ENCODE peak calls at places on chromosomes 6 and 20, in five cellular contexts. N, B, S, D and E are unnamed samples.

GRCh38 chr6:45959534-45960195 is 56.0 kb downstream of the CLIC5 start:
- DNase-seq in N (no peak), B (peak), S (no peak), D (no peak), E (no peak)

GRCh38 chr20:31494131-31494530 is 19.0 kb downstream of the REM1 start:
- DNase-seq in N (no peak), B (peak), S (no peak), D (no peak), E (no peak)

GRCh38 chr6:111478749-111479148 is 4.3 kb downstream of the REV3L start:
- DNase-seq in N (no peak), B (peak), S (no peak), D (no peak), E (peak)

GRCh38 chr6:138664740-138665139 is 108.8 kb upstream of the CCDC28A start:
- DNase-seq in N (no peak), B (no peak), S (no peak), D (no peak), E (no peak)

GRCh38 chr20:32325706-32326506 is 32.2 kb upstream of the ASXL1 start:
- DNase-seq in N (no peak), B (peak), S (no peak), D (no peak), E (no peak)

GRCh38 chr6:30006170-30007131 is 54.6 kb upstream of the POLR1H start:
- DNase-seq in N (no peak), B (no peak), S (no peak), D (peak), E (no peak)

GRCh38 chr6:15481892-15482291 is 180.9 kb downstream of the DTNBP1 start:
- DNase-seq in N (no peak), B (peak), S (no peak), D (no peak), E (peak)

GRCh38 chr6:99013145-99013544 is 65.4 kb upstream of the FBXL4 start:
- DNase-seq in N (peak), B (peak), S (peak), D (no peak), E (no peak)

GRCh38 chr20:11216451-11217314 is 542.9 kb upstream of the JAG1 start:
- DNase-seq in N (no peak), B (no peak), S (no peak), D (no peak), E (no peak)

GRCh38 chr6:144753023-144753705 is 468.0 kb downstream of the UTRN start:
- DNase-seq in N (no peak), B (no peak), S (no peak), D (no peak), E (peak)

GRCh38 chr6:150129616-150130505 is 13.0 kb upstream of the PPP1R14C start:
- DNase-seq in N (no peak), B (no peak), S (no peak), D (no peak), E (no peak)

GRCh38 chr20:45372241-45372640 is 5.9 kb downstream of the TP53TG5 start:
- DNase-seq in N (no peak), B (no peak), S (no peak), D (no peak), E (no peak)

GRCh38 chr6:116973992-116974391 is 97.0 kb downstream of the RFX6 start:
- DNase-seq in N (no peak), B (no peak), S (no peak), D (no peak), E (no peak)

GRCh38 chr20:35698298-35699126 is 640 bp downstream of the NFS1 start:
- DNase-seq in N (no peak), B (no peak), S (no peak), D (no peak), E (no peak)

DNA sequence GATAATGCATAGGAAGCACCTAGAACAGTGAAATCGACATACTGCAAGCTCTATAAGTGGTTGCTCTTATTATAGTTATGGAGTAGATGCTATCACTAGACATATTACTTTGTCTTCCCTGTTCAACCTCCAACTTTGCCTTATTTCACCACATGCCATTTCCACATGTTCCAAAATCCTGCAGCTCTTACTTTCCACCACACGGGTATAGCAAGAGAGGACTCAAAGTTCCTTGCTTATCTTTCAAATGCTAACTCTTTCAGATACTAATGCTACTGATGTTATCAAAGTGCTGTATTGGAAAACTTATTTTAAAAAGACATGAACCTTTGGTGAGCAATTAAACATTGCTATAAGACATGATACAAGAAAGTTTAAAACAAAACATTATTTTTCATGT is 1130.1 kb downstream of the HACE1 start:
- DNase-seq in N (no peak), B (no peak), S (no peak), D (no peak), E (no peak)
- TF ChIP-seq CTCF in N (no peak), B (no peak), S (no peak), D (no peak), E (no peak)

DNA sequence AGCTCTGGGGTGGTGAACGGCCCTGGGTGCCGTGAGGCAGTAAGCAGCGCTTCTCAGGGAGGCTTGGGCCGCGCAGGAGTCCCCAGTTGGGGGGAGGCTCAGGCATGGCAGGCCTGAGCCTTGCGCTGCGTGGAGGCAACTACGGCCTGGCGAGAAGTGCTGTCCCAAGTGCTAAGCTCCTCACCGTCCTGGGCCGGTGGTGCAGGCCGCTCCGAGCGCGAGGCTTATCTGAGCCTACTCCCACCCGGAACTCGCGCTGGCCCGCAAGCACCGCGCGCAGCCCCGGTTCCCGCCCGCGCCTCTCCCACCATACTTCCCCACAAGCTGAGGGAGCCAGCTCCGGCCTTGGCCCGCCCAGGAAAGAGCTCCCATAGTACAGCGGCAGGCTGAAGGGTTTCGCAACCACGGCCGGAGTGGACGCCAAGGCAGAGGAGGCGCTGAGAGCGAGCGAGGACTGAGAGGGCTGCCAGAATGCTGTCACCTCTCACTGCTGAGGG is 1.8 kb upstream of the WRNIP1 start:
- DNase-seq in N (no peak), B (no peak), S (no peak), D (no peak), E (no peak)
- H3K4me3 ChIP-seq in N (no peak), B (no peak), S (no peak), D (no peak), E (no peak)

GRCh38 chr6:155014715-155015300 is 19.7 kb downstream of the TIAM2 start:
- DNase-seq in N (no peak), B (peak), S (peak), D (peak), E (no peak)

GRCh38 chr6:155014137-155014536 is 19.0 kb downstream of the TIAM2 start:
- DNase-seq in N (no peak), B (no peak), S (no peak), D (no peak), E (no peak)

GRCh38 chr6:155011997-155012396 is 16.9 kb downstream of the TIAM2 start:
- DNase-seq in N (no peak), B (no peak), S (no peak), D (no peak), E (no peak)

DNA sequence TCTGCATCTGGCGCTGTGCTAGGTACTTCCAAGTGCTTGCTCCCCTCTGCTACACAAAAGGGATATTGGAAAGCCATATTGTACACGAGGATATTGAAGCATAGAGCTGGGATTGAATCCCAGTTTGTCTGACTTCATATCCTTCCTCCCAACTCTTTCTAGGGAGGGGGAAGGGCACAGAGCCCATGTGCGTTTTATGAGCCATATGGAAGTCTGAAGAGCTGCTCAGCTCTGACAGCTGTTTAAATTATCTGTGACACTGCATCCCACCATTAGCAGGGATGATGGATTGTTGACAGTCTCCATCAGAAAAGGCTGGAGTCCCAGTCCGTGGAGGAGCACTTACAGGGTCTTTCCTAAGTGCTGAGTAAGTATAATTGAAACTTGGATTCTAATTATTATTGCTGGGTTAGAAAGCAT is 18.4 kb downstream of the TIAM2 start:
- DNase-seq in N (no peak), B (no peak), S (no peak), D (peak), E (no peak)
- TF ChIP-seq CTCF in N (no peak), B (no peak), S (no peak), D (no peak), E (no peak)

GRCh38 chr20:46583411-46584214 is 33.2 kb upstream of the OCSTAMP start:
- DNase-seq in N (no peak), B (no peak), S (no peak), D (no peak), E (no peak)
- H3K4me3 ChIP-seq in N (no peak), B (no peak), S (no peak), D (no peak), E (no peak)

DNA sequence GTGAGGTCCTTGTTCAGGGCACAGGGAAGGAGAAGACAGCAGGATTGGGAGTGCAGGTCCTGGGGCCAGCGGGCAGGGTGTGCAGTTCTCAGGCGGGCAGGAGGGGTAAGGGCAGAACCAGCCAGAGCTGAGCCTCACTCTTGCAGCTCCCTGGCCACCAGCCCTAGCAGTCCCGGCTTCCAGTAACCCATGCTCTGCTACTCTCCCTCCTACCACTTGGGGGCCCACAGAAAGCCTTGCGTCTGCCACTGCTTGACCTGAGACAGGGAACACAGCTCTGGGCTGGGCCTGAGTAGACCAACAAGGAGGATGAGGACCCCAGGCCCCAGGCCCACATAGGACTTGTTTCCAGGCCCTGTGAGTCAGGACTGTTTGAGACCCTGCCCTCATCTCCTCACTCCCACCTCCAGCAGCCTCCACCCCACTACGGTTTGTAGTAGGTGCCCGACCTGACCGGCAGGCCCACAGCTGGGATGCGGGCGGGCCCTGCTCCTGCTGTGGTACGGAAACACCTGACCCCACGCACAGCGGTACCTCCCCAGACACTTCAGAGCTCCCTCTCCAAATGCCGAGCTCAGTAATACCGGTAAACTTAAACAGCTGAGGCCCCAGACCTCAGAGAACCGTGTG is 39.2 kb downstream of the KCNK5 start:
- DNase-seq in N (no peak), B (peak), S (no peak), D (no peak), E (peak)
- TF ChIP-seq CTCF in N (peak), B (peak), S (peak), D (peak), E (peak)

DNA sequence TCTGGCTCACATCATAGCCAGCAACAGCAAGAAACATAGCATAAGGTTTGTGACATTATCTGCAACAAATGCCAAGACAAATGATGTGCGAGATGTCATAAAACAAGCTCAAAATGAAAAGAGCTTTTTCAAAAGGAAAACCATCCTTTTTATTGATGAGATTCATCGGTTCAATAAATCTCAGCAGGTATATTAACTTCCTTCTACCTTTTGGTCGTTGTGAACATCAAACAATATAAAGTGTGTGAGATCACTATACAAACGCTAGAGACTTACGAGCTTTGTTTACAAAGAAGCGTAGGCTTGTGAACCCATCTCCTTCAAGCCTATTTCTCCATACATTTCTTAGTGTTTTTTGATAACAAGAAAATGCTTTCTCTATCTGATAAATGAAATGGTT is 3.5 kb downstream of the WRNIP1 start:
- DNase-seq in N (no peak), B (no peak), S (no peak), D (no peak), E (no peak)
- H3K4me3 ChIP-seq in N (no peak), B (no peak), S (peak), D (peak), E (peak)

DNA sequence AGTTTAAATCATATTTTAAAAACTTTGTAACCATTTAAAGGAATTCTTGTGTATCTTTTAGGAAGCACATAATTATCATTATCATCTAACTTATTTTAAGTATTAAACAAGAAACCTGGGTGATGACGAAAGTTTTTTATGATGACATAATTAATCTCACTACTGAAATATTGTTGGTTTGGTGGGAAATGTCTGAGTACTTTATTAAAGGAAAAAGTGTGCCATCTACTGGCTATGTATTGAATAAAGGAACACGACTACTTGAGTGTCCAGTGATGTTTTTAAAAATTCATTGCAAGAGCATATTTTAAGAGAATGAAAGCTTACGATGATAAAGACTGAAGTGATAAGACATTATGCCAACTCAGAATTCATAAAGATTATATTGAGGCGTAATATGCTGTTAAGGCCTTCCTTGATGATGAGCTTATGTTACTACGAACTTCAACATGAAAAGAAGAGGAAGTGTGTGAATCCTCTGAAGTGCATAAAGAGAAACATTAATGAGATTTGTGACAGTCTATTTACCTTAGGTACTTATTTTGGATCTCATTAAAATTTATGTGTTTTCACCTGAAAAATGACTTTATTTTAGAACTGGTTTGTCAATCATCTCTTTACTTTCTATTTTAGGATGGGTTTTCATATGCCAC is 12.0 kb upstream of the TRMT11 start:
- DNase-seq in N (no peak), B (peak), S (no peak), D (no peak), E (peak)
- TF ChIP-seq CTCF in N (peak), B (peak), S (peak), D (peak), E (peak)

GRCh38 chr20:20535051-20535450 is 167.1 kb downstream of the INSM1 start:
- DNase-seq in N (no peak), B (no peak), S (no peak), D (no peak), E (no peak)
- H3K4me3 ChIP-seq in N (no peak), B (no peak), S (no peak), D (no peak), E (no peak)

GRCh38 chr6:81073323-81073722 is 679.2 kb downstream of the TENT5A start:
- DNase-seq in N (no peak), B (no peak), S (no peak), D (no peak), E (no peak)
- TF ChIP-seq CTCF in N (no peak), B (no peak), S (no peak), D (no peak), E (no peak)